ENCODE peak calls at places on chromosomes 4 and X, in five cellular contexts. One of them, this sample, is unnamed.
A peak's percentile ranks its signal among the peaks of the same experiment; 100 is the strongest.

GRCh38 chr4:117610706-117611308 is 423.5 kb upstream of the NDST3 start:
- ATAC-seq in gastroesophageal sphincter: no peak
- ATAC-seq in left lung: peak; percentile 40
- ATAC-seq in A549: no peak
- ATAC-seq in upper lobe of left lung: peak; percentile 26
- ATAC-seq in this sample: no peak

GRCh38 chr4:147813107-147813773 is 81.4 kb downstream of the ARHGAP10 start:
- ATAC-seq in A549: no peak
- ATAC-seq in upper lobe of left lung: no peak
- ATAC-seq in left lung: no peak
- ATAC-seq in gastroesophageal sphincter: no peak
- ATAC-seq in this sample: no peak

GRCh38 chrX:155864655-155865054 is 16.5 kb upstream of the VAMP7 start:
- ATAC-seq in left lung: no peak
- ATAC-seq in gastroesophageal sphincter: no peak
- ATAC-seq in upper lobe of left lung: no peak
- ATAC-seq in A549: peak; percentile 65
- ATAC-seq in this sample: no peak

GRCh38 chrX:119095936-119096335 is 23.1 kb downstream of the CT47C1 start:
- ATAC-seq in A549: no peak
- ATAC-seq in upper lobe of left lung: no peak
- ATAC-seq in left lung: no peak
- ATAC-seq in gastroesophageal sphincter: no peak
- ATAC-seq in this sample: no peak

GRCh38 chr4:182695009-182695408 is 222.2 kb downstream of the DCTD start:
- ATAC-seq in A549: no peak
- ATAC-seq in left lung: no peak
- ATAC-seq in upper lobe of left lung: no peak
- ATAC-seq in gastroesophageal sphincter: no peak
- ATAC-seq in this sample: no peak

GRCh38 chrX:78514852-78515251 is 144.3 kb downstream of the RTL3 start:
- ATAC-seq in upper lobe of left lung: no peak
- ATAC-seq in left lung: peak; percentile 44
- ATAC-seq in A549: no peak
- ATAC-seq in gastroesophageal sphincter: no peak
- ATAC-seq in this sample: peak; percentile 82

GRCh38 chr4:153224474-153224873 is 20.2 kb downstream of the TRIM2 start:
- ATAC-seq in left lung: no peak
- ATAC-seq in upper lobe of left lung: no peak
- ATAC-seq in A549: no peak
- ATAC-seq in gastroesophageal sphincter: no peak
- ATAC-seq in this sample: no peak

GRCh38 chr4:101367201-101367600 is 19.9 kb upstream of the PPP3CA start:
- ATAC-seq in A549: peak; percentile 36
- ATAC-seq in upper lobe of left lung: no peak
- ATAC-seq in gastroesophageal sphincter: no peak
- ATAC-seq in left lung: peak; percentile 36
- ATAC-seq in this sample: no peak

GRCh38 chrX:10597871-10598270 is 22.5 kb downstream of the MID1 start:
- ATAC-seq in left lung: peak; percentile 70
- ATAC-seq in upper lobe of left lung: no peak
- ATAC-seq in A549: peak; percentile 88
- ATAC-seq in gastroesophageal sphincter: no peak
- ATAC-seq in this sample: no peak

GRCh38 chrX:48509245-48509590 is 426 bp downstream of the PORCN start:
- ATAC-seq in gastroesophageal sphincter: peak; percentile 26
- ATAC-seq in A549: peak; percentile 41
- ATAC-seq in upper lobe of left lung: no peak
- ATAC-seq in left lung: peak; percentile 9
- ATAC-seq in this sample: peak; percentile 43